ENCODE peak calls at places on chromosomes 5 and 9, in four cellular contexts. M, Z, A and O are unnamed samples.

GRCh38 chr5:150623878-150624216 is 16.6 kb upstream of the SYNPO start:
- DNase-seq in M (no peak), Z (no peak), A (no peak), O (no peak)

GRCh38 chr5:108917596-108917995 is 169.9 kb downstream of the FER start:
- DNase-seq in M (no peak), Z (no peak), A (peak), O (no peak)

GRCh38 chr9:129624947-129625346 is 1.0 kb upstream of the NTMT1 start:
- DNase-seq in M (no peak), Z (no peak), A (no peak), O (no peak)

GRCh38 chr5:142478116-142478515 is 153.3 kb upstream of the SPRY4 start:
- DNase-seq in M (no peak), Z (no peak), A (no peak), O (no peak)

GRCh38 chr9:83219154-83219923 is 156.4 kb upstream of the RASEF start:
- DNase-seq in M (peak), Z (peak), A (peak), O (no peak)

GRCh38 chr5:134138416-134139376 is 24.2 kb downstream of the TCF7 start:
- DNase-seq in M (peak), Z (peak), A (peak), O (peak)

GRCh38 chr9:131393622-131394463 is at the start of gene PRRC2B:
- DNase-seq in M (peak), Z (peak), A (peak), O (peak)

GRCh38 chr5:171615201-171616001 is 170.2 kb upstream of the SMIM23 start:
- DNase-seq in M (peak), Z (no peak), A (peak), O (no peak)

GRCh38 chr9:129988607-129989361 is 54.2 kb downstream of the FNBP1 start:
- DNase-seq in M (no peak), Z (no peak), A (no peak), O (no peak)

GRCh38 chr5:173420108-173420507 is 91.9 kb upstream of the STC2 start:
- DNase-seq in M (no peak), Z (no peak), A (no peak), O (no peak)

GRCh38 chr5:178304761-178305645 is 72.4 kb upstream of the PHYKPL start:
- DNase-seq in M (peak), Z (no peak), A (no peak), O (no peak)

GRCh38 chr9:37302277-37302676 is 120.2 kb upstream of the GRHPR start:
- DNase-seq in M (no peak), Z (no peak), A (no peak), O (no peak)

GRCh38 chr9:16337322-16338029 is 533.0 kb downstream of the BNC2 start:
- DNase-seq in M (no peak), Z (peak), A (peak), O (no peak)

GRCh38 chr5:120465281-120465961 is 1.3 kb downstream of the PRR16 start:
- DNase-seq in M (peak), Z (peak), A (peak), O (peak)

GRCh38 chr5:80961376-80962281 is 1.5 kb downstream of the RASGRF2 start:
- DNase-seq in M (no peak), Z (no peak), A (no peak), O (no peak)

GRCh38 chr9:33858346-33858869 is 41.4 kb downstream of the UBE2R2 start:
- DNase-seq in M (no peak), Z (no peak), A (no peak), O (peak)

GRCh38 chr5:174982381-174982780 is 258.0 kb downstream of the MSX2 start:
- DNase-seq in M (no peak), Z (no peak), A (no peak), O (no peak)

GRCh38 chr5:148446591-148446990 is 62.8 kb downstream of the FBXO38 start:
- DNase-seq in M (no peak), Z (no peak), A (no peak), O (no peak)

GRCh38 chr5:73093943-73094342 is 26.4 kb upstream of the TMEM171 start:
- DNase-seq in M (no peak), Z (peak), A (no peak), O (no peak)

GRCh38 chr9:104993291-104993963 is 65.5 kb upstream of the ABCA1 start:
- DNase-seq in M (peak), Z (peak), A (no peak), O (no peak)

GRCh38 chr5:35754481-35754880 is 102.2 kb upstream of the IL7R start:
- DNase-seq in M (no peak), Z (no peak), A (no peak), O (no peak)

GRCh38 chr5:58484505-58484904 is 6.7 kb upstream of the GAPT start:
- DNase-seq in M (no peak), Z (no peak), A (no peak), O (no peak)

GRCh38 chr9:4119778-4120554 is 179.9 kb downstream of the GLIS3 start:
- DNase-seq in M (no peak), Z (no peak), A (no peak), O (no peak)

GRCh38 chr9:18268381-18268780 is 205.6 kb upstream of the ADAMTSL1 start:
- DNase-seq in M (no peak), Z (peak), A (peak), O (no peak)

GRCh38 chr9:126415741-126416370 is 89.2 kb downstream of the MVB12B start:
- DNase-seq in M (no peak), Z (no peak), A (no peak), O (no peak)

GRCh38 chr9:137582286-137582860 is 3.6 kb upstream of the DPH7 start:
- DNase-seq in M (no peak), Z (no peak), A (no peak), O (no peak)

GRCh38 chr9:131395027-131395744 is 1.3 kb downstream of the PRRC2B start:
- DNase-seq in M (peak), Z (peak), A (peak), O (no peak)

GRCh38 chr5:127492854-127493738 is 24.3 kb upstream of the PRRC1 start:
- DNase-seq in M (no peak), Z (peak), A (peak), O (no peak)

GRCh38 chr5:167294861-167295685 is 996.4 kb upstream of the WWC1 start:
- DNase-seq in M (no peak), Z (peak), A (peak), O (no peak)

GRCh38 chr5:179285236-179285635 is 60.0 kb downstream of the ADAMTS2 start:
- DNase-seq in M (peak), Z (no peak), A (no peak), O (no peak)

GRCh38 chr5:143338658-143339366 is 64.7 kb downstream of the NR3C1 start:
- DNase-seq in M (no peak), Z (peak), A (no peak), O (no peak)

GRCh38 chr5:36640949-36641348 is 34.5 kb downstream of the SLC1A3 start:
- DNase-seq in M (no peak), Z (no peak), A (no peak), O (no peak)

GRCh38 chr5:61306531-61307195 is 25.4 kb upstream of the ZSWIM6 start:
- DNase-seq in M (no peak), Z (peak), A (no peak), O (no peak)

GRCh38 chr9:98774746-98775145 is 21.6 kb downstream of the ANKS6 start:
- DNase-seq in M (no peak), Z (no peak), A (peak), O (no peak)

GRCh38 chr9:131995382-131995781 is 84.3 kb downstream of the MED27 start:
- DNase-seq in M (no peak), Z (peak), A (peak), O (no peak)

GRCh38 chr5:115309751-115310370 is 13.4 kb upstream of the CCDC112 start:
- DNase-seq in M (no peak), Z (peak), A (peak), O (no peak)

GRCh38 chr5:93006915-93007314 is 574.1 kb downstream of the NR2F1-AS1 start:
- DNase-seq in M (no peak), Z (no peak), A (no peak), O (no peak)

GRCh38 chr5:93010626-93011025 is 570.4 kb downstream of the NR2F1-AS1 start:
- DNase-seq in M (no peak), Z (no peak), A (no peak), O (no peak)

GRCh38 chr5:93008502-93009167 is 572.4 kb downstream of the NR2F1-AS1 start:
- DNase-seq in M (no peak), Z (no peak), A (no peak), O (no peak)

DNA sequence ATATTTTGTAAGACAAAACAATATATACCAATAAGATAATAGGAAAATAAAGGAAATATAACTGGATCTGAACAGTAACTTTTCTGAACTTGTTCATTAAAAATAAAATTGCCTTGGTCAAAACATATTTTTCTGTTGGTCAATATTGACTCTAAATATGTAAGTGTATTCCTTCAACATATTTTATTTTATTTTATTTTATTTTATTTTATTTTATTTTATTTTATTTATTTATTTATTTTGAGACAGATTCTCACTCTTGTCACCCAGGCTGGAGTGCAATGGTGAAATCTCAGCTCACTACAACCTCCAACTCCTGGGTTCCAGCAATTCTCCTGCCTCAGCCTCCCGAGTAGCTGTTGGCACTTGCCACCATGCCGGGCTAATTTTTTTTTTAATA is 571.0 kb downstream of the NR2F1-AS1 start:
- DNase-seq in M (no peak), Z (no peak), A (no peak), O (no peak)
- TF ChIP-seq CTCF in M (no peak), Z (no peak), A (no peak), O (no peak)

GRCh38 chr9:86287013-86287412 is 4.7 kb upstream of the ISCA1 start:
- DNase-seq in M (no peak), Z (no peak), A (no peak), O (no peak)
- TF ChIP-seq CTCF in M (peak), Z (peak), A (no peak), O (peak)

GRCh38 chr9:133768859-133769510 is 30.8 kb upstream of the SARDH start:
- DNase-seq in M (peak), Z (no peak), A (no peak), O (no peak)
- TF ChIP-seq CTCF in M (no peak), Z (no peak), A (no peak), O (no peak)

DNA sequence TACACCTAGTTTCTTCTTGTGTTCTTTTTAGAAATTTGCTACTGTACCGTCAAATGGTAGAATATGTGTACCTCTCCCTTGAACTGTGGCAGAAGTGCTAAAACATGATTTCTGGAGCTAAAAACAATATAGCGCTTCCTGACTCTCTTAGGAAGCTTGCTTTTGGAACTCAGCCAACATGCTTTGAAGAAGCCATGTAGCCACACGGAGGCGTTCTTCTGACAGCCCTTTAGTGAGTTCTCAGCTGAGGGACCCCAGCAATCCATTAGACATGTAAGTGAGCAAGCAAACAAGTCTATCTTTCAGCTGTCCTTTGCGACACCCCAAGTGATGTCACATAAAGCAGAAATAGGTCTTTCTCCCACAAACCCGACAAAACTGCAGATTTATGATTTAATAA is 917.0 kb downstream of the CDH9 start:
- DNase-seq in M (no peak), Z (no peak), A (no peak), O (no peak)
- TF ChIP-seq CTCF in M (no peak), Z (no peak), A (no peak), O (no peak)

GRCh38 chr5:64074533-64074932 is 91.1 kb upstream of the RNF180 start:
- DNase-seq in M (no peak), Z (peak), A (peak), O (no peak)
- TF ChIP-seq CTCF in M (peak), Z (peak), A (peak), O (peak)

GRCh38 chr5:41524174-41524573 is 13.8 kb upstream of the PLCXD3 start:
- DNase-seq in M (no peak), Z (no peak), A (no peak), O (no peak)
- TF ChIP-seq CTCF in M (peak), Z (peak), A (no peak), O (no peak)

GRCh38 chr5:160360310-160360709 is 10.1 kb downstream of the C1QTNF2 start:
- DNase-seq in M (no peak), Z (no peak), A (no peak), O (no peak)
- TF ChIP-seq CTCF in M (no peak), Z (no peak), A (no peak), O (no peak)

GRCh38 chr9:114266969-114267368 is 55.9 kb upstream of the ORM1 start:
- DNase-seq in M (no peak), Z (peak), A (no peak), O (no peak)

GRCh38 chr9:114264806-114265550 is 57.9 kb upstream of the ORM1 start:
- DNase-seq in M (no peak), Z (no peak), A (no peak), O (no peak)

GRCh38 chr9:114261026-114261425 is 61.9 kb upstream of the ORM1 start:
- DNase-seq in M (no peak), Z (no peak), A (no peak), O (no peak)

GRCh38 chr9:114261987-114262386 is 60.9 kb upstream of the ORM1 start:
- DNase-seq in M (no peak), Z (no peak), A (no peak), O (no peak)

DNA sequence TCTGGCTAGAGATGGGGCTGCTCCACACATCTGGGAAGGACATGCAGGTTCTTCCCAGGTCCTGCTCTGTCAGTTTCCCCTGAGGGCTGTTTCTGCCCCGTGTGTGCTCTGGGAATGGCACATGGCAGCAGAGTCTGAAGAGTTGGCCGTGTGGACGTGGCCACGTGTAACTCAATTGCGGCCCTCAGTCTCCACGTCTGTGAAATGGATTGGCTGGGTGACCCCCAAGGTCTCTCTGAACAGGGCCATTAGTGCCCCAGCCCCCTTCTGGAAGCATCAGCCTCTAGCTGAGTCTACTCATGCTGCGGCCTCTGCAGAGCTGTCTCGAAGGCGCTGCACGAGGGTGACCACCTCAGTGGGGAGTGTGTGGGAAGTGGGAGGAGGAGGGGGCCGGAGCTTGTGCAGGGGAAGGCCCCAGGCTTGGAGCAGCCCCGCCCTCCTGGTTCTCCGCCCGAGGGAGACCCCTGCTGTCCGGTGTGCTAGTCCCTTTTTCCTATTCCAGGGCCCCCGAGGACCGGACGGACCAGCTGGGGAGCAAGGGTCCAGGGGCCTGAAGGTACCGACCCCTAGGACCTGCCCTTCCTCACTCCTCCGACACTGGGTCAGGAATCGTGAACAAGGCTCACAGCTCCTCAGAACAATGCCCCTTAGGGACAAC is 58.9 kb upstream of the ORM1 start:
- DNase-seq in M (no peak), Z (no peak), A (no peak), O (no peak)
- TF ChIP-seq CTCF in M (no peak), Z (peak), A (no peak), O (peak)

GRCh38 chr5:4561403-4561802 is 578.7 kb upstream of the ADAMTS16 start:
- DNase-seq in M (no peak), Z (no peak), A (no peak), O (no peak)

DNA sequence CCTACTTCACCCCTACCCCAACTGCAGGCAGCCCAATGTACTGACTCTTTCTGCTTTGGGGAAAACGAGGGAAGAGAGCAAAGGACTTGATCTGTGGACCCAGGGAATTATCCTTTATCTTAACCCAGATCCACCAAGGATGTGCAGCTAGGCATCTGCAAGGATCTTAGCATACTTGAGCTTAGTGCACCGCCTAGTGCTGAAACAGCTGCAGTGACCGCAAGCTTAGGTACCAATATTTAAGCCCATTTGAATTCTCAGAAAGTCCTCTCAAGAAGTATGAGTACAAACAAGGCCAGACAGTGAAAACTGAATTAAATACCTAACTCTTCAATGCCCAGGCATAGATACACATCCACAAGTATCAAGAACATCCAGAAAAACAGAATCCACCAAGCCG is 576.7 kb upstream of the ADAMTS16 start:
- DNase-seq in M (no peak), Z (no peak), A (no peak), O (no peak)
- TF ChIP-seq CTCF in M (no peak), Z (no peak), A (peak), O (peak)